ENCODE peak calls at places on chromosomes 16 and 17, in four cellular contexts. S, D, Q and M are unnamed samples.
A peak's percentile ranks its signal among the peaks of the same experiment; 100 is the strongest.

GRCh38 chr17:64572682-64573154 is 65.9 kb downstream of the CEP95 start:
- DNase-seq in S (no peak), Q (peak; percentile 5), D (no peak), M (no peak)

GRCh38 chr17:63998050-63998720 is at the start of gene PRR29:
- DNase-seq in Q (peak; percentile 66), D (no peak), S (no peak), M (peak; percentile 89)

GRCh38 chr17:71824671-71825070 is 296.1 kb upstream of the SOX9 start:
- DNase-seq in S (no peak), Q (no peak), D (no peak), M (no peak)

GRCh38 chr16:84947996-84948854 is 63.1 kb downstream of the ZDHHC7 start:
- DNase-seq in S (no peak), D (no peak), Q (no peak), M (no peak)

GRCh38 chr17:72683506-72684404 is 408.7 kb downstream of the SLC39A11 start:
- DNase-seq in Q (peak; percentile 97), D (no peak), S (no peak), M (peak; percentile 51)

GRCh38 chr17:41777157-41777578 is 9.3 kb downstream of the JUP start:
- DNase-seq in D (no peak), Q (peak; percentile 64), S (no peak), M (no peak)

GRCh38 chr17:63960006-63960405 is 12.7 kb downstream of the SCN4A start:
- DNase-seq in D (no peak), S (no peak), Q (no peak), M (no peak)

GRCh38 chr17:61009619-61010018 is 332.0 kb downstream of the BCAS3 start:
- DNase-seq in S (no peak), Q (no peak), D (peak; percentile 43), M (no peak)

GRCh38 chr17:37842401-37842800 is 81.8 kb upstream of the TBC1D3K start:
- DNase-seq in D (no peak), Q (no peak), S (no peak), M (no peak)
- TF ChIP-seq SP1 in D (no peak), Q (no peak), S (no peak), M (no peak)

DNA sequence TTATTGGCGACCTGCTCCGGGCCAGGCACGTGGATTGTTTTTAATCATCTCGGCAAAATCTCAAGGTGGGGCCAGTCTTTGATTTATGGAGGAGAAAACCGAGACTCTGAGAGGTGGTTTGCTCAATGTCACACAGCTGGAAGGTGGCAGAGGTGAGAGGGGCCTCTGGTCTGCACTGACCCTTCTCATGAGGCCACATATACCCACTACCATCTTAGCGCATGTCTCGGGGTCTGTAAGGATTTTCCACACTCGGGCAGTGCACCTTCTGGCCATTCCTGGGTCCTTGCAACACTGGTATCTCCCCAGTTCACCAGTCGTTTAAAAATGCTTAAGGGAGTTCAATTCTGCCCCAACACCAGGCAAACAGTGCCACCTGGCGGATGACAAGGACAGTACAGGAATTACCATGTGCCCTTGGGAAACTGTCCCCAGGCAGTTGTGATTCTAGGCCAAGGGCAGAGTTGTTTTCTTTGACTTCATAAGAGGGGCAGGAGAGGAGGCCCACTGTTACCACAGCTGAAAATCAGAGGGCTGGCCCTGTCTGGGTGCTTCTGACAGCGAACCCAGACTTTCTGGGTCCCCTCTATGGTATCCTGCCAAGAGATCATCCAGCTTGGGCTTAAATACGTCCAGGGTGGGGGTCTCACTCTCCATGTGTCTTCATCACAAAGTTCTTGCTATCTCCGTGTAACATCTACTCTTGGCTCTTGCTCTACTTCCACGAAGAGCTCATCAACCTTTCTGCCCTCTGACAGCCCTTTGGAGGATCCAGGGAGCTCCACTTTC is 39.4 kb upstream of the RAI1 start:
- DNase-seq in D (peak; percentile 46), Q (peak; percentile 74), S (peak; percentile 65), M (peak; percentile 75)
- TF ChIP-seq SUZ12 in D (no peak), Q (no peak), S (no peak), M (no peak)

GRCh38 chr16:68179196-68179795 is 56.6 kb downstream of the ESRP2 start:
- DNase-seq in Q (no peak), S (no peak), D (no peak), M (no peak)
- TF ChIP-seq SP1 in Q (no peak), S (no peak), D (no peak), M (no peak)

GRCh38 chr16:81713796-81714195 is 65.3 kb upstream of the PLCG2 start:
- DNase-seq in S (no peak), Q (no peak), D (no peak), M (no peak)
- TF ChIP-seq SUZ12 in S (no peak), Q (no peak), D (no peak), M (no peak)

DNA sequence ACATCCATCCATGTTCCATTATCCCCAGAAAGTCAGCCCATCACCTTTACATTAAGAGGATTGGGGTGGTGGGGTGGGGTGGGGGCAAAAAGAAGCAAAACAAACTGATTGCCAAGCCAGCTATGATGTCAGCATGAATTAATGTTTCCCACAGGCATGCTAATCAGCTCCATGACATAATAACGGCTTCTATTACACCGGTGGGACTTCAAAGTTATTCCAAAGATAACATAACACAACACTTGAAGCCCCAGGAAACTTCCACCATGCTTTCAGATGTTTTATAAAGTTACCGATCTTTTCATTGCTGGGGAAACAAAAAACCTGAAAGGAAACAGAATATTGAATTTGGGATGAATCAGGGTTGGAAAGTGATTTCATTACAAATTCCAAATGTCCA is 155.9 kb upstream of the IRX5 start:
- DNase-seq in S (no peak), D (no peak), Q (no peak), M (peak; percentile 9)
- TF ChIP-seq SP1 in S (no peak), D (no peak), Q (no peak), M (no peak)